ENCODE peak calls at places on chromosomes 4 and X, in nine cellular contexts. One of them, this sample, is unnamed. For H3K9me3, the result is how much of the 10 kb centered on the place peaks cover.

GRCh38 chr4:150244600-150244999 is 166.4 kb downstream of the DCLK2 start:
- DNase-seq in breast epithelium: no peak
- DNase-seq in suprapubic skin: no peak
- DNase-seq in tibial nerve: no peak
- DNase-seq in body of pancreas: peak
- DNase-seq in endothelial cell of umbilical vein: no peak
- DNase-seq in A549: peak
- DNase-seq in transverse colon: no peak
- DNase-seq in ovary: no peak
- DNase-seq in this sample: no peak

GRCh38 chrX:10101269-10101668 is 55.5 kb upstream of the CLCN4 start:
- DNase-seq in ovary: no peak
- DNase-seq in suprapubic skin: no peak
- DNase-seq in body of pancreas: peak
- DNase-seq in endothelial cell of umbilical vein: no peak
- DNase-seq in tibial nerve: no peak
- DNase-seq in A549: peak
- DNase-seq in breast epithelium: peak
- DNase-seq in transverse colon: no peak
- DNase-seq in this sample: no peak

GRCh38 chr4:107736924-107737448 is 17.0 kb upstream of the PAPSS1 start:
- DNase-seq in ovary: no peak
- DNase-seq in A549: peak
- DNase-seq in breast epithelium: no peak
- DNase-seq in transverse colon: peak
- DNase-seq in tibial nerve: no peak
- DNase-seq in endothelial cell of umbilical vein: peak
- DNase-seq in body of pancreas: peak
- DNase-seq in suprapubic skin: no peak
- DNase-seq in this sample: no peak

GRCh38 chr4:173448103-173448502 is 49.2 kb upstream of the SCRG1 start:
- DNase-seq in suprapubic skin: no peak
- DNase-seq in breast epithelium: no peak
- DNase-seq in A549: no peak
- DNase-seq in transverse colon: peak
- DNase-seq in tibial nerve: no peak
- DNase-seq in endothelial cell of umbilical vein: no peak
- DNase-seq in body of pancreas: peak
- DNase-seq in ovary: peak
- DNase-seq in this sample: no peak

GRCh38 chr4:22969314-22969896 is 276.7 kb downstream of the GBA3 start:
- DNase-seq in transverse colon: no peak
- DNase-seq in ovary: no peak
- DNase-seq in endothelial cell of umbilical vein: no peak
- DNase-seq in tibial nerve: no peak
- DNase-seq in body of pancreas: no peak
- DNase-seq in suprapubic skin: no peak
- DNase-seq in A549: peak
- DNase-seq in breast epithelium: no peak
- DNase-seq in this sample: no peak

GRCh38 chr4:65799513-65799912 is 129.2 kb upstream of the EPHA5 start:
- DNase-seq in transverse colon: no peak
- DNase-seq in suprapubic skin: no peak
- DNase-seq in tibial nerve: no peak
- DNase-seq in A549: no peak
- DNase-seq in ovary: no peak
- DNase-seq in endothelial cell of umbilical vein: no peak
- DNase-seq in body of pancreas: no peak
- DNase-seq in breast epithelium: no peak
- DNase-seq in this sample: no peak

GRCh38 chrX:131795442-131796229 is 227.5 kb upstream of the STK26 start:
- DNase-seq in A549: no peak
- DNase-seq in suprapubic skin: no peak
- DNase-seq in transverse colon: peak
- DNase-seq in breast epithelium: no peak
- DNase-seq in ovary: no peak
- DNase-seq in body of pancreas: no peak
- DNase-seq in endothelial cell of umbilical vein: no peak
- DNase-seq in tibial nerve: no peak
- DNase-seq in this sample: no peak

GRCh38 chrX:45850775-45851433 is 650.2 kb upstream of the DIPK2B start:
- DNase-seq in tibial nerve: no peak
- DNase-seq in breast epithelium: no peak
- DNase-seq in endothelial cell of umbilical vein: no peak
- DNase-seq in transverse colon: peak
- DNase-seq in body of pancreas: no peak
- DNase-seq in A549: peak
- DNase-seq in ovary: peak
- DNase-seq in suprapubic skin: no peak
- DNase-seq in this sample: peak

GRCh38 chr4:160685729-160686128 is 1478.1 kb downstream of the FSTL5 start:
- DNase-seq in A549: no peak
- DNase-seq in ovary: no peak
- DNase-seq in body of pancreas: no peak
- DNase-seq in breast epithelium: no peak
- DNase-seq in endothelial cell of umbilical vein: no peak
- DNase-seq in suprapubic skin: no peak
- DNase-seq in transverse colon: no peak
- DNase-seq in tibial nerve: no peak
- DNase-seq in this sample: no peak

GRCh38 chrX:153474718-153475117 is 4.3 kb upstream of the HAUS7 start:
- DNase-seq in transverse colon: peak
- DNase-seq in endothelial cell of umbilical vein: peak
- DNase-seq in tibial nerve: peak
- DNase-seq in body of pancreas: peak
- DNase-seq in ovary: peak
- DNase-seq in breast epithelium: peak
- DNase-seq in suprapubic skin: no peak
- DNase-seq in A549: no peak
- DNase-seq in this sample: peak

GRCh38 chr4:8905236-8905772 is 33.7 kb upstream of the HMX1 start:
- DNase-seq in ovary: no peak
- DNase-seq in breast epithelium: no peak
- DNase-seq in A549: no peak
- DNase-seq in tibial nerve: no peak
- DNase-seq in suprapubic skin: peak
- DNase-seq in endothelial cell of umbilical vein: no peak
- DNase-seq in transverse colon: no peak
- DNase-seq in body of pancreas: no peak
- DNase-seq in this sample: no peak

GRCh38 chr4:87543835-87544461 is 14.8 kb upstream of the SPARCL1 start:
- DNase-seq in suprapubic skin: no peak
- DNase-seq in tibial nerve: peak
- DNase-seq in breast epithelium: no peak
- DNase-seq in transverse colon: no peak
- DNase-seq in endothelial cell of umbilical vein: peak
- DNase-seq in body of pancreas: peak
- DNase-seq in ovary: no peak
- DNase-seq in A549: peak
- DNase-seq in this sample: no peak

GRCh38 chr4:124437853-124438495 is 274.6 kb downstream of the ANKRD50 start:
- DNase-seq in A549: no peak
- DNase-seq in ovary: no peak
- DNase-seq in suprapubic skin: no peak
- DNase-seq in tibial nerve: no peak
- DNase-seq in transverse colon: peak
- DNase-seq in endothelial cell of umbilical vein: peak
- DNase-seq in body of pancreas: no peak
- DNase-seq in breast epithelium: no peak
- DNase-seq in this sample: no peak

GRCh38 chrX:49053223-49054072 is 5.4 kb upstream of the CCDC120 start:
- DNase-seq in tibial nerve: no peak
- DNase-seq in transverse colon: peak
- DNase-seq in suprapubic skin: no peak
- DNase-seq in endothelial cell of umbilical vein: peak
- DNase-seq in ovary: peak
- DNase-seq in A549: peak
- DNase-seq in body of pancreas: peak
- DNase-seq in breast epithelium: no peak
- DNase-seq in this sample: peak

GRCh38 chr4:183200453-183200852 is 101.4 kb downstream of the WWC2 start:
- DNase-seq in A549: peak
- DNase-seq in body of pancreas: peak
- DNase-seq in endothelial cell of umbilical vein: peak
- DNase-seq in breast epithelium: peak
- DNase-seq in transverse colon: peak
- DNase-seq in ovary: peak
- DNase-seq in tibial nerve: no peak
- DNase-seq in suprapubic skin: no peak
- DNase-seq in this sample: peak

GRCh38 chr4:115272585-115272984 is 159.2 kb upstream of the NDST4 start:
- DNase-seq in suprapubic skin: no peak
- DNase-seq in tibial nerve: no peak
- DNase-seq in transverse colon: no peak
- DNase-seq in breast epithelium: no peak
- DNase-seq in A549: no peak
- DNase-seq in endothelial cell of umbilical vein: no peak
- DNase-seq in ovary: no peak
- DNase-seq in body of pancreas: no peak
- DNase-seq in this sample: no peak

GRCh38 chr4:115274545-115274944 is 161.1 kb upstream of the NDST4 start:
- DNase-seq in ovary: no peak
- DNase-seq in body of pancreas: no peak
- DNase-seq in transverse colon: no peak
- DNase-seq in A549: no peak
- DNase-seq in tibial nerve: no peak
- DNase-seq in breast epithelium: no peak
- DNase-seq in endothelial cell of umbilical vein: no peak
- DNase-seq in suprapubic skin: no peak
- DNase-seq in this sample: no peak

GRCh38 chr4:115278830-115279229 is 165.4 kb upstream of the NDST4 start:
- DNase-seq in body of pancreas: no peak
- DNase-seq in ovary: no peak
- DNase-seq in breast epithelium: no peak
- DNase-seq in transverse colon: no peak
- DNase-seq in suprapubic skin: no peak
- DNase-seq in tibial nerve: no peak
- DNase-seq in endothelial cell of umbilical vein: no peak
- DNase-seq in A549: no peak
- DNase-seq in this sample: no peak

GRCh38 chr4:115272185-115272584 is 158.8 kb upstream of the NDST4 start:
- DNase-seq in ovary: no peak
- DNase-seq in body of pancreas: no peak
- DNase-seq in breast epithelium: no peak
- DNase-seq in transverse colon: no peak
- DNase-seq in A549: no peak
- DNase-seq in suprapubic skin: no peak
- DNase-seq in endothelial cell of umbilical vein: no peak
- DNase-seq in tibial nerve: no peak
- DNase-seq in this sample: no peak

DNA sequence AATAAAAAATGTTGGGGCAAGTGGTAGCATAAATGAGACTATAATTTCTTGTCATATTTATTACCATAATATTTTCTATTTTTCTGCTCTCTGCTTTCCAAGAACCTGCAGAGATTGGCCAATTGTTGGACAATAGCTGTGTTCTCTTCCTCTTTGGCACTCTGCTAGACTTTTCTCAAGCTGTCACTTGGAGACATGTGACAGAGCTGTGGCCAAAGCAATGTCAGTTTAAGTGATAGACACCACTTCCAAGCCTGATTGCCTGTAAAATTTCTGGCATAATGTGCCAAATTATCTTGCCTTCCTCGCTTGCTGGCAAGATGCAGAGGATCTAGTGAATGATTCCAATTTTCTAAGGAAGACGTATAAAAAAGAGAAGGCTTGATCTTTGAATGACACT is 162.2 kb upstream of the NDST4 start:
- DNase-seq in ovary: no peak
- DNase-seq in breast epithelium: no peak
- DNase-seq in endothelial cell of umbilical vein: no peak
- DNase-seq in tibial nerve: no peak
- DNase-seq in transverse colon: no peak
- DNase-seq in suprapubic skin: no peak
- DNase-seq in A549: no peak
- DNase-seq in body of pancreas: no peak
- DNase-seq in this sample: no peak
- H3K27ac ChIP-seq in ovary: no peak
- H3K27ac ChIP-seq in breast epithelium: no peak
- H3K27ac ChIP-seq in endothelial cell of umbilical vein: no peak
- H3K27ac ChIP-seq in tibial nerve: no peak
- H3K27ac ChIP-seq in transverse colon: no peak
- H3K27ac ChIP-seq in suprapubic skin: no peak
- H3K27ac ChIP-seq in A549: no peak
- H3K27ac ChIP-seq in body of pancreas: no peak
- H3K27ac ChIP-seq in this sample: no peak

DNA sequence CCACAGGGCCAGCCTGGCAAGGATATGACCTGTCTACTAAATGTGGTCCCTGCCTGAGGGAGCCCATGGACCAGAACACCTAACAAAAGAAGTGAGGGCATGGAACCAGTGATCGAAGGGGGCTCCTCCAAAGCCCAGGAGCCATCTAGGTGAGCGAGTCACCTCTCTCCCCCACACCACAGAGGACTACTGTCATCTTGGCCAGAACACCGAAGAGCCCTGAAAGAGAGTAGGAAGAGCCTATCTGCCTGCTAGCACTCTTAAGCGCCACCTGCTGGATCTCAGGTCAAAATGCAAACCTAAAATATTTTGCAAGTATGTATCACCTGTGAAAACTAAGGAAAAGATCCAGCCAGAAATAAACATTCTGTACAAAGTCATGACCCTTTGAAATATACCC is 137.9 kb upstream of the ZXDB start:
- DNase-seq in suprapubic skin: no peak
- DNase-seq in tibial nerve: no peak
- DNase-seq in body of pancreas: no peak
- DNase-seq in A549: peak
- DNase-seq in transverse colon: no peak
- DNase-seq in endothelial cell of umbilical vein: peak
- DNase-seq in breast epithelium: no peak
- DNase-seq in ovary: no peak
- DNase-seq in this sample: no peak
- H3K9me3 ChIP-seq in suprapubic skin: under half
- H3K9me3 ChIP-seq in tibial nerve: under half
- H3K9me3 ChIP-seq in body of pancreas: under half
- H3K9me3 ChIP-seq in A549: under half
- H3K9me3 ChIP-seq in transverse colon: under half
- H3K9me3 ChIP-seq in endothelial cell of umbilical vein: under half
- H3K9me3 ChIP-seq in breast epithelium: under half
- H3K9me3 ChIP-seq in ovary: under half
- H3K9me3 ChIP-seq in this sample: under half

DNA sequence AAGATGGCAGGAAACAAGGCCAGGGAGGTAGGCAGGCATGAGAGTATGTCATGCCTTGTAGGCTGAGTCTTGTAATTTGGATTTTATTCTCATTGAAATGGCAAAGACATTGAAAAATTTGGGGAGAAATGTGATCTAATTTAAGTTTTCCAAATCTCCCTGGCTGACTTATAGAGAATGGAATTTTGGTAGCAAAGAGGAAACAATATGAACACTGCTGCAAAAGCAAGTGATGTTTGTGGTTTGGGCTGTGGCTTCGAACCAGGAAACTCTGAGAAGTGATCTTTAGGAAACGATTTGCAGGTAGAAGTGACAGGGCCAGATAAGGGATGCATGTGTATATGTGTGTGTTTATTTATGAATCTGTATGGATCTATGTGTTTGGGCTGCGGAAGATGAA is 35.6 kb downstream of the ARSJ start:
- DNase-seq in body of pancreas: no peak
- DNase-seq in tibial nerve: no peak
- DNase-seq in ovary: no peak
- DNase-seq in suprapubic skin: no peak
- DNase-seq in A549: no peak
- DNase-seq in transverse colon: no peak
- DNase-seq in breast epithelium: no peak
- DNase-seq in endothelial cell of umbilical vein: peak
- DNase-seq in this sample: no peak
- TF ChIP-seq POLR2A in body of pancreas: no peak
- TF ChIP-seq POLR2A in tibial nerve: no peak
- TF ChIP-seq POLR2A in ovary: no peak
- TF ChIP-seq POLR2A in suprapubic skin: no peak
- TF ChIP-seq POLR2A in A549: no peak
- TF ChIP-seq POLR2A in transverse colon: no peak
- TF ChIP-seq POLR2A in breast epithelium: no peak
- TF ChIP-seq POLR2A in endothelial cell of umbilical vein: no peak
- TF ChIP-seq POLR2A in this sample: no peak

GRCh38 chrX:71919886-71920285 is 9.2 kb downstream of the NHSL2 start:
- DNase-seq in endothelial cell of umbilical vein: no peak
- DNase-seq in ovary: no peak
- DNase-seq in A549: no peak
- DNase-seq in breast epithelium: no peak
- DNase-seq in suprapubic skin: no peak
- DNase-seq in transverse colon: no peak
- DNase-seq in body of pancreas: no peak
- DNase-seq in tibial nerve: no peak
- DNase-seq in this sample: no peak
- H3K27ac ChIP-seq in endothelial cell of umbilical vein: no peak
- H3K27ac ChIP-seq in ovary: no peak
- H3K27ac ChIP-seq in A549: no peak
- H3K27ac ChIP-seq in breast epithelium: no peak
- H3K27ac ChIP-seq in suprapubic skin: no peak
- H3K27ac ChIP-seq in transverse colon: no peak
- H3K27ac ChIP-seq in body of pancreas: no peak
- H3K27ac ChIP-seq in tibial nerve: peak
- H3K27ac ChIP-seq in this sample: no peak

This sample was measured in upper lobe of left lung.